ENCODE peak calls at places on chromosomes 1 and 21, in five cellular contexts. B is K562, K is HCT116, V is GM23338, M is HepG2. A is an unnamed sample.

GRCh38 chr1:92485374-92486250 is 1.1 kb downstream of the GFI1 start:
- DNase-seq in M (peak), K (peak), B (peak), V (peak), A (no peak)

GRCh38 chr1:4801192-4801924 is 146.9 kb downstream of the AJAP1 start:
- DNase-seq in B (no peak), M (no peak), V (no peak), K (no peak), A (no peak)

GRCh38 chr1:117098287-117098890 is 23.2 kb downstream of the TRIM45 start:
- DNase-seq in K (no peak), V (no peak), M (no peak), B (no peak), A (no peak)

GRCh38 chr1:235997049-235997448 is 67.8 kb downstream of the NID1 start:
- DNase-seq in M (no peak), V (no peak), B (no peak), K (no peak), A (no peak)

GRCh38 chr1:21264913-21265312 is 25.4 kb downstream of the ECE1 start:
- DNase-seq in M (no peak), V (no peak), B (no peak), K (no peak), A (no peak)

GRCh38 chr1:109762039-109762585 is 1.6 kb downstream of the EPS8L3 start:
- DNase-seq in M (no peak), K (no peak), V (no peak), B (no peak), A (no peak)

GRCh38 chr21:35543746-35544145 is 494.6 kb upstream of the RUNX1 start:
- DNase-seq in V (no peak), M (no peak), B (no peak), K (no peak), A (no peak)

GRCh38 chr1:154772056-154772455 is 98.0 kb downstream of the KCNN3 start:
- DNase-seq in M (no peak), V (no peak), K (no peak), B (no peak), A (no peak)

GRCh38 chr1:110136911-110137310 is 13.4 kb upstream of the SLC6A17 start:
- DNase-seq in V (peak), M (peak), K (no peak), B (no peak), A (no peak)

GRCh38 chr1:86648255-86648654 is 56.1 kb upstream of the SH3GLB1 start:
- DNase-seq in M (no peak), K (peak), B (no peak), V (no peak), A (no peak)

GRCh38 chr1:235873045-235873444 is 6.3 kb upstream of the LYST start:
- DNase-seq in B (no peak), V (no peak), K (no peak), M (no peak), A (no peak)

GRCh38 chr1:234486858-234487830 is 8.2 kb upstream of the TARBP1 start:
- DNase-seq in M (peak), B (no peak), V (no peak), K (no peak), A (peak)

GRCh38 chr1:35808376-35809155 is 750 bp downstream of the AGO4 start:
- DNase-seq in K (no peak), V (peak), M (peak), B (peak), A (no peak)

GRCh38 chr1:223233410-223234163 is 90.5 kb upstream of the TLR5 start:
- DNase-seq in B (peak), M (peak), K (peak), V (no peak), A (no peak)

GRCh38 chr1:65022264-65022663 is 55.9 kb upstream of the JAK1 start:
- DNase-seq in B (no peak), M (no peak), K (no peak), V (no peak), A (no peak)

GRCh38 chr1:212967767-212968166 is 17.4 kb downstream of the VASH2 start:
- DNase-seq in V (peak), M (peak), B (peak), K (peak), A (no peak)

GRCh38 chr1:204335085-204335484 is 24.6 kb downstream of the PLEKHA6 start:
- DNase-seq in K (no peak), V (no peak), B (no peak), M (no peak), A (no peak)

GRCh38 chr1:13600762-13601483 is 17.3 kb downstream of the PDPN start:
- DNase-seq in K (no peak), B (no peak), M (no peak), V (peak), A (no peak)

GRCh38 chr1:205301220-205301821 is 20.2 kb downstream of the NUAK2 start:
- DNase-seq in V (peak), K (no peak), M (peak), B (no peak), A (no peak)

GRCh38 chr1:209875510-209875909 is 47.7 kb downstream of the UTP25 start:
- DNase-seq in K (peak), V (peak), B (no peak), M (peak), A (no peak)

GRCh38 chr21:46056450-46056903 is 41.4 kb upstream of the COL6A2 start:
- DNase-seq in V (peak), K (no peak), B (no peak), M (no peak), A (no peak)

GRCh38 chr1:223707270-223708000 is 4.9 kb upstream of the CAPN2 start:
- DNase-seq in B (peak), V (peak), M (peak), K (peak), A (no peak)

GRCh38 chr21:33543505-33544129 is 779 bp downstream of the SON start:
- DNase-seq in V (no peak), M (no peak), K (no peak), B (no peak), A (no peak)

GRCh38 chr1:52141513-52142219 is at the start of gene ZFYVE9:
- DNase-seq in B (peak), M (peak), V (peak), K (no peak), A (no peak)

GRCh38 chr21:45317401-45318145 is 29.9 kb upstream of the POFUT2 start:
- DNase-seq in V (no peak), B (no peak), M (peak), K (peak), A (no peak)

GRCh38 chr21:42142141-42142540 is 71.0 kb downstream of the UMODL1 start:
- DNase-seq in B (no peak), M (no peak), V (no peak), K (no peak), A (no peak)

GRCh38 chr1:83857108-83857507 is 141.8 kb downstream of the TTLL7 start:
- DNase-seq in K (no peak), B (no peak), V (peak), M (no peak), A (no peak)

GRCh38 chr1:229210844-229211243 is 60.1 kb upstream of the RAB4A start:
- DNase-seq in K (no peak), V (no peak), B (no peak), M (no peak), A (no peak)

DNA sequence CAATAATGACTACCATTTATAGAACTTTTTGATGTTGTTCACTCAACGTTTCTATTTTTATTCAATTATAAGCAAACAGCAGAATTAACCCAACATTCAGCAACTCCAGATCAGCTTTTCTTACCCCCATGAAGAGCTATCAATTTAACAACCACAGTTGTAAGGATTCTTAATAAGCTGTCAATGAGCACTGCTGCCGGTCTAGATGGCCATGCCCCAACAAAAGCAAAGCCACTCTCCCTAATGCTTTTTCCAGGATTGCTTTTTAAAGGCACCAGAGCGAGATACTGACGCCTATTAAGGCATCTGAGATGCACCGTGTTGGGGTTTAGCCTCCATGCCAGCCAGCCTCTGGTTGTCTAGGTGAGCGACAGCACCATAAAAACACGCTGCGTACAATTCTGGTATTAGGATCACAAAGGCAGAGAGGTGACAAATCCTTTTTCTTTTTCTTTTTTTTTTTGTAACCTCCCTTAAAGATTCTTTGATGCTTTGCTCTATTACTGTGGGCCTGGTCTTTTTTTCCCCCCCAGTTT is 39.5 kb downstream of the PTPRC start:
- DNase-seq in V (no peak), K (no peak), B (no peak), M (no peak), A (no peak)
- TF ChIP-seq EZH2 in V (no peak), K (no peak), B (no peak), M (no peak), A (no peak)

GRCh38 chr1:3313579-3313955 is 140.9 kb upstream of the ARHGEF16 start:
- DNase-seq in M (no peak), B (no peak), K (no peak), V (no peak), A (no peak)
- TF ChIP-seq POLR2AphosphoS5 in M (no peak), B (no peak), K (no peak), V (no peak), A (no peak)

GRCh38 chr1:156692409-156692957 is 12.9 kb downstream of the CRABP2 start:
- DNase-seq in K (no peak), V (no peak), B (peak), M (no peak), A (no peak)

GRCh38 chr1:156690673-156691032 is 13.4 kb upstream of the NES start:
- DNase-seq in K (no peak), V (no peak), M (no peak), B (no peak), A (no peak)

GRCh38 chr1:156692958-156693857 is 12.2 kb downstream of the CRABP2 start:
- DNase-seq in B (peak), V (peak), K (no peak), M (peak), A (no peak)

GRCh38 chr1:156691216-156691615 is 14.0 kb upstream of the NES start:
- DNase-seq in V (no peak), B (no peak), K (no peak), M (no peak), A (no peak)

GRCh38 chr1:156691665-156692408 is 13.5 kb downstream of the CRABP2 start:
- DNase-seq in V (peak), K (no peak), M (no peak), B (peak), A (no peak)
- TF ChIP-seq EZH2 in V (no peak), K (no peak), M (no peak), B (no peak), A (no peak)

GRCh38 chr21:43758132-43758619 is 17.9 kb downstream of the CSTB start:
- DNase-seq in B (no peak), K (no peak), M (no peak), V (no peak), A (no peak)
- TF ChIP-seq POLR2AphosphoS5 in B (peak), K (no peak), M (no peak), V (no peak), A (no peak)

GRCh38 chr1:118214866-118215265 is 29.8 kb upstream of the SPAG17 start:
- DNase-seq in M (no peak), V (no peak), B (no peak), K (no peak), A (no peak)

GRCh38 chr1:118219438-118219837 is 34.4 kb upstream of the SPAG17 start:
- DNase-seq in V (no peak), B (no peak), K (no peak), M (no peak), A (no peak)

GRCh38 chr1:118217073-118217620 is 32.1 kb upstream of the SPAG17 start:
- DNase-seq in M (no peak), K (no peak), V (no peak), B (no peak), A (no peak)
- TF ChIP-seq EZH2 in M (no peak), K (no peak), V (no peak), B (no peak), A (no peak)

GRCh38 chr1:207886227-207886626 is 24.7 kb downstream of the CD34 start:
- DNase-seq in V (no peak), K (no peak), B (no peak), M (no peak), A (no peak)

GRCh38 chr1:207883660-207884245 is 27.2 kb downstream of the CD34 start:
- DNase-seq in V (no peak), K (no peak), B (no peak), M (no peak), A (no peak)

GRCh38 chr1:207887542-207887941 is 23.4 kb downstream of the CD34 start:
- DNase-seq in M (no peak), B (no peak), K (no peak), V (no peak), A (no peak)

GRCh38 chr1:207884276-207885029 is 26.5 kb downstream of the CD34 start:
- DNase-seq in M (no peak), B (no peak), K (no peak), V (no peak), A (no peak)

DNA sequence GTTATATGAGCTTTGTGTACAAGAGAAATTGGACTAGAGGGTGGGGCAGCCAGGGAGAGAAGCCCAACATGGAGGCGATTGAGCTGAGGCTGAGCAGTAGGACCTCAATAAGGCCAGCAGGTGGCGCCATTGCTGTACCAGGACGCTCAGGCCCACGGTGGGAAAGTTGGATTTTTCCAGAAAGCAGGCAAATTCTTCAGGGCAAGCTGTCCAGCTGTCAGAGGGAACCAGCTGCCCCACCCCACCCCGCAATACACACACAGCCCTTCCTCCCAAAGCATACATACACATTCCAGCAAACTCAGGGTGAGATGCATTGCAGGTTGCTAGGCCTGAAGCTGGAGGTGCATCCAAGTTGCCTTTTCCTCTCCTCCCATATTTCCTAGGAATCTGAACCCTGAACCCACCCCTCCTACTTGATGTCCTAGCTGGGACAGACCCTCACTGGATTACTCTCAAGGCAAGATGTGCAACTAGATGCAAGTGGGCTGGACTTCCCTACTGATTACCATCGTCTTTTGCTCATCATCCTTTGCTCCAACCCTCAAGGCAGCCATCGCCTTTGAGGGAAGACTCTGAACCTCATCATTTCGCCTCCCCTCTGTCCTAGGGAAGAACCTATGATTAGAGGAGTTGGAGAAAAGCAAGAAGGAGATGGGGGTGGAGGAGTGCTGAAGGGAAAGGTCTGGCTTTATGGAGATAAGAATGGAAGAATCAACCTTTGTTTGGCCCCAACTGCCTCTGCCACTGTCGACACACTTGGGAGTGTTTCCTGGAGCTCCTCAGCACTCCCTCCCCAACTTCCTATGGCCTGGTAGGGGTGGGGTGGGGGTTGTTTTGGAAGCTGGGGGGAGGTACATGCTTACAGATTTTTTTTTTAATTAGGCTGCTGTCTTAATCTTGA is 25.5 kb downstream of the CD34 start:
- DNase-seq in V (peak), K (peak), M (peak), B (peak), A (peak)
- TF ChIP-seq POLR2AphosphoS5 in V (no peak), K (no peak), M (no peak), B (no peak), A (no peak)

GRCh38 chr1:220894025-220894923 is 15.0 kb downstream of the HLX start:
- DNase-seq in V (peak), K (no peak), B (no peak), M (no peak), A (no peak)

GRCh38 chr1:220893701-220894024 is 14.4 kb downstream of the HLX start:
- DNase-seq in B (no peak), M (no peak), K (no peak), V (peak), A (no peak)

GRCh38 chr1:220891221-220892085 is 12.2 kb downstream of the HLX start:
- DNase-seq in M (no peak), V (peak), K (no peak), B (no peak), A (no peak)

GRCh38 chr1:220892086-220892376 is 12.8 kb downstream of the HLX start:
- DNase-seq in V (no peak), K (no peak), B (no peak), M (no peak), A (no peak)

DNA sequence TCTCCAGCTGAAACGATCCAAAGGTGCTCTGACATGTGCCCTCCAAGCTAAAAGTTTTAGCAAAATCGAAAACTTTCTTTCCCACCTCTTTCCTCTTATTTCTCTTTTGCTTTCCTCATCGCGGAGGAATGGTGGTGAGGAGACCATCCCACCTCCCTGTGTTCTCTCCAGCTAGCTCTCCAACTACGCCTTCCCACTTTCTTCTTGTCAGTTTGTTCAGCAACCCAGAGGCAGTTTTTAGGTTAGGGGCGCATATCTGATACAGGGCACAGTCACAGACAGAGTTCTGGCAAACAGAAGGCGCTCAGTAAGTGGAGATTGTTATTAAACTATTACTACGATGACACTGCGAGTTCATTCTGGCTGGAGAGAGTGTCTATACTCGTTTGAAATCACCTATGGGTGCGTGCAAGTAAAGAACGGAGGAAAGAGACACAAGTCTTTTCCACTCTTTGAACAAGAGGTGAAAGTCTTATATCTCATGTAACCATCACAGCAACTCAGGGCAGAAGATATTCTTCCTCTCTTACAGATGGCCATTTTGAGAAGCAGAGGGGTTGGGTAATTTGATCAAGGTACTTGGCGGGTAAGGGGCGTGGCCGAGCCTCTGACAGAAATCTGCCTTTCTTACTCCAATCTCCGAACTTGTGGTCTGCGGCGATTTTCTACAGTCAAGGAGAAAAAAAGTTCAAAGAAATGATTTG is 13.9 kb downstream of the HLX start:
- DNase-seq in M (no peak), B (no peak), V (peak), K (no peak), A (no peak)
- TF ChIP-seq EZH2 in M (no peak), B (no peak), V (peak), K (no peak), A (no peak)

DNA sequence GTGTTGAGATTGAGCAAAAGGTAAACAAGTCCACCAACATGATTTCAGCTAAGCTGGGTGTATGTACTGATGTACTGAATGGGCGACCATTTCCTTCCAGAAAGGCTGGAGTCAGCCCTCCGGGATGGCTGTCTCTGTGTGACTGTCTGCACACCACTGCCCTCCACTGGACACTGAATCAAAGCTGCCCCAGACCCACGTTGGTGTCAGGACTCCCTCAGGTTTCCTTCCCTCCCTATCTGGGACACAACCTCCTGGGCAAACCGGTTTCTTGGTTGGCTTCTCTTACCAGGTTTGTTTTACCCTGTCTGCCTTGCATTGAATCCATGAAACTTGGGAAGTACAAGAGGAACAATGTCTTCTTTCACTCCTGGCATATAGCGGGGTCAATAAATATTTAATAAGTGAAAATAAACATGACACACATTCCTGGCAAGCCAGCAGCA is 5.3 kb upstream of the SRP9 start:
- DNase-seq in V (peak), K (peak), B (peak), M (peak), A (no peak)
- TF ChIP-seq POLR2AphosphoS5 in V (no peak), K (no peak), B (no peak), M (no peak), A (no peak)

GRCh38 chr1:242523968-242524570 is 428 bp downstream of the PLD5 start:
- DNase-seq in M (no peak), V (peak), B (peak), K (no peak), A (no peak)
- TF ChIP-seq EZH2 in M (no peak), V (no peak), B (no peak), K (no peak), A (no peak)